ENCODE peak calls at places on chromosomes 2 and 18, in seven cellular contexts. One of them, this sample, is unnamed.

GRCh38 chr2:219661197-219661954 is 33.9 kb downstream of the SLC4A3 start:
- DNase-seq in NB4: no peak
- DNase-seq in HFF-Myc: no peak
- DNase-seq in GM23338: no peak
- DNase-seq in osteocyte: no peak
- DNase-seq in BJ: no peak
- DNase-seq in AG09319: no peak
- DNase-seq in this sample: no peak

GRCh38 chr2:9094117-9094516 is 90.6 kb upstream of the MBOAT2 start:
- DNase-seq in NB4: no peak
- DNase-seq in GM23338: no peak
- DNase-seq in HFF-Myc: no peak
- DNase-seq in AG09319: no peak
- DNase-seq in osteocyte: no peak
- DNase-seq in BJ: no peak
- DNase-seq in this sample: no peak

GRCh38 chr2:17401096-17401495 is 117.1 kb downstream of the RAD51AP2 start:
- DNase-seq in AG09319: no peak
- DNase-seq in NB4: no peak
- DNase-seq in BJ: no peak
- DNase-seq in GM23338: no peak
- DNase-seq in HFF-Myc: no peak
- DNase-seq in osteocyte: no peak
- DNase-seq in this sample: no peak

GRCh38 chr2:71944183-71944550 is 203.5 kb downstream of the CYP26B1 start:
- DNase-seq in HFF-Myc: no peak
- DNase-seq in AG09319: no peak
- DNase-seq in GM23338: no peak
- DNase-seq in osteocyte: peak
- DNase-seq in BJ: no peak
- DNase-seq in NB4: no peak
- DNase-seq in this sample: no peak

GRCh38 chr2:195612515-195613495 is 44.2 kb upstream of the SLC39A10 start:
- DNase-seq in GM23338: peak
- DNase-seq in AG09319: no peak
- DNase-seq in NB4: no peak
- DNase-seq in osteocyte: no peak
- DNase-seq in BJ: peak
- DNase-seq in HFF-Myc: peak
- DNase-seq in this sample: no peak

GRCh38 chr2:30631051-30631671 is 176.1 kb downstream of the CAPN13 start:
- DNase-seq in osteocyte: no peak
- DNase-seq in HFF-Myc: no peak
- DNase-seq in GM23338: no peak
- DNase-seq in NB4: peak
- DNase-seq in BJ: no peak
- DNase-seq in AG09319: no peak
- DNase-seq in this sample: no peak

GRCh38 chr2:202610367-202610766 is 24.4 kb upstream of the FAM117B start:
- DNase-seq in HFF-Myc: no peak
- DNase-seq in BJ: no peak
- DNase-seq in GM23338: no peak
- DNase-seq in osteocyte: no peak
- DNase-seq in NB4: no peak
- DNase-seq in AG09319: no peak
- DNase-seq in this sample: no peak

GRCh38 chr2:29106980-29107388 is 8.2 kb upstream of the CLIP4 start:
- DNase-seq in AG09319: peak
- DNase-seq in osteocyte: no peak
- DNase-seq in GM23338: no peak
- DNase-seq in HFF-Myc: no peak
- DNase-seq in NB4: no peak
- DNase-seq in BJ: no peak
- DNase-seq in this sample: no peak

GRCh38 chr2:134304726-134305509 is 51.0 kb downstream of the MGAT5 start:
- DNase-seq in HFF-Myc: no peak
- DNase-seq in AG09319: no peak
- DNase-seq in BJ: no peak
- DNase-seq in GM23338: no peak
- DNase-seq in NB4: no peak
- DNase-seq in osteocyte: no peak
- DNase-seq in this sample: no peak

GRCh38 chr18:43846302-43846701 is 569.0 kb upstream of the SYT4 start:
- DNase-seq in GM23338: peak
- DNase-seq in osteocyte: no peak
- DNase-seq in HFF-Myc: no peak
- DNase-seq in AG09319: no peak
- DNase-seq in BJ: no peak
- DNase-seq in NB4: no peak
- DNase-seq in this sample: no peak

GRCh38 chr2:98438190-98439133 is 6.2 kb upstream of the INPP4A start:
- DNase-seq in osteocyte: no peak
- DNase-seq in GM23338: no peak
- DNase-seq in AG09319: no peak
- DNase-seq in HFF-Myc: no peak
- DNase-seq in NB4: no peak
- DNase-seq in BJ: no peak
- DNase-seq in this sample: no peak

GRCh38 chr2:19138264-19138825 is 220.1 kb downstream of the OSR1 start:
- DNase-seq in osteocyte: no peak
- DNase-seq in HFF-Myc: no peak
- DNase-seq in GM23338: peak
- DNase-seq in AG09319: no peak
- DNase-seq in NB4: no peak
- DNase-seq in BJ: no peak
- DNase-seq in this sample: no peak

GRCh38 chr2:185628985-185629384 is 109.6 kb upstream of the FSIP2 start:
- DNase-seq in osteocyte: no peak
- DNase-seq in NB4: peak
- DNase-seq in GM23338: peak
- DNase-seq in BJ: no peak
- DNase-seq in HFF-Myc: no peak
- DNase-seq in AG09319: no peak
- DNase-seq in this sample: no peak

GRCh38 chr18:73318732-73319479 is 451.1 kb upstream of the NETO1 start:
- DNase-seq in osteocyte: no peak
- DNase-seq in BJ: no peak
- DNase-seq in NB4: no peak
- DNase-seq in HFF-Myc: no peak
- DNase-seq in GM23338: no peak
- DNase-seq in AG09319: no peak
- DNase-seq in this sample: no peak

GRCh38 chr2:24971300-24971549 is 530 bp downstream of the DNAJC27 start:
- DNase-seq in BJ: no peak
- DNase-seq in AG09319: no peak
- DNase-seq in GM23338: no peak
- DNase-seq in osteocyte: no peak
- DNase-seq in NB4: peak
- DNase-seq in HFF-Myc: no peak
- DNase-seq in this sample: no peak

GRCh38 chr2:231068525-231069222 is 12.0 kb downstream of the PSMD1 start:
- DNase-seq in BJ: no peak
- DNase-seq in osteocyte: no peak
- DNase-seq in GM23338: no peak
- DNase-seq in HFF-Myc: no peak
- DNase-seq in AG09319: no peak
- DNase-seq in NB4: peak
- DNase-seq in this sample: no peak

GRCh38 chr2:44291281-44292248 is 16.3 kb downstream of the SLC3A1 start:
- DNase-seq in NB4: peak
- DNase-seq in osteocyte: no peak
- DNase-seq in AG09319: peak
- DNase-seq in GM23338: peak
- DNase-seq in HFF-Myc: peak
- DNase-seq in BJ: peak
- DNase-seq in this sample: no peak

GRCh38 chr2:44297431-44297830 is 22.2 kb downstream of the SLC3A1 start:
- DNase-seq in BJ: no peak
- DNase-seq in HFF-Myc: no peak
- DNase-seq in GM23338: no peak
- DNase-seq in AG09319: no peak
- DNase-seq in osteocyte: no peak
- DNase-seq in NB4: no peak
- DNase-seq in this sample: no peak

GRCh38 chr2:44296653-44297052 is 21.4 kb downstream of the SLC3A1 start:
- DNase-seq in AG09319: no peak
- DNase-seq in GM23338: no peak
- DNase-seq in NB4: no peak
- DNase-seq in BJ: no peak
- DNase-seq in HFF-Myc: no peak
- DNase-seq in osteocyte: no peak
- DNase-seq in this sample: no peak

GRCh38 chr2:44295113-44295512 is 19.8 kb downstream of the SLC3A1 start:
- DNase-seq in BJ: no peak
- DNase-seq in AG09319: no peak
- DNase-seq in GM23338: no peak
- DNase-seq in osteocyte: no peak
- DNase-seq in NB4: no peak
- DNase-seq in HFF-Myc: no peak
- DNase-seq in this sample: no peak

GRCh38 chr2:44295636-44296359 is 20.5 kb downstream of the SLC3A1 start:
- DNase-seq in GM23338: peak
- DNase-seq in BJ: no peak
- DNase-seq in osteocyte: no peak
- DNase-seq in AG09319: no peak
- DNase-seq in HFF-Myc: no peak
- DNase-seq in NB4: peak
- DNase-seq in this sample: no peak
- TF ChIP-seq CTCF in GM23338: peak
- TF ChIP-seq CTCF in BJ: no peak
- TF ChIP-seq CTCF in osteocyte: peak
- TF ChIP-seq CTCF in AG09319: peak
- TF ChIP-seq CTCF in HFF-Myc: peak
- TF ChIP-seq CTCF in NB4: peak
- TF ChIP-seq CTCF in this sample: no peak

GRCh38 chr2:383173-383572 is 95.3 kb upstream of the ALKAL2 start:
- DNase-seq in HFF-Myc: no peak
- DNase-seq in AG09319: no peak
- DNase-seq in GM23338: peak
- DNase-seq in osteocyte: peak
- DNase-seq in NB4: no peak
- DNase-seq in BJ: no peak
- DNase-seq in this sample: no peak
- TF ChIP-seq CTCF in HFF-Myc: no peak
- TF ChIP-seq CTCF in AG09319: no peak
- TF ChIP-seq CTCF in GM23338: no peak
- TF ChIP-seq CTCF in osteocyte: no peak
- TF ChIP-seq CTCF in NB4: no peak
- TF ChIP-seq CTCF in BJ: no peak
- TF ChIP-seq CTCF in this sample: no peak

DNA sequence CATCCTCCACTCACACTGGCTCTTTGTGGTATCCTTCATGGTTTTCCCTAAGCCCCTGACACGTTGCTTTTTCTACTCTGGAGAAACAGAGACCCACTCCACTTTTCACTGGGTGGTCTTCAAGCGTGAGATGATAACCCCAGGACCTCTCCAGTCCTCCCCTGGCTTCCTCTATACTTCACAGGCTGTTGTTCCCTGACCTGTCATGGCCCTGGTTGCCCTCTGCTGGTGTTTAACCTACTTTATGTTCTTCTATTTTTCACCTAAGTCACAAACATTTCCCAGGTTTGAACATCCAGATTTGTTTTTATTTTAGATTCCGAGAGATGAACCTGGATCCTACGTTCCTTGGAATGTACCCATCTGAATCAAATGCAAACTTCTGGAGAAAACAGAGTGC is 84.5 kb downstream of the AOX1 start:
- DNase-seq in NB4: no peak
- DNase-seq in AG09319: no peak
- DNase-seq in osteocyte: no peak
- DNase-seq in GM23338: peak
- DNase-seq in HFF-Myc: no peak
- DNase-seq in BJ: no peak
- DNase-seq in this sample: no peak
- TF ChIP-seq CTCF in NB4: no peak
- TF ChIP-seq CTCF in AG09319: no peak
- TF ChIP-seq CTCF in osteocyte: no peak
- TF ChIP-seq CTCF in GM23338: peak
- TF ChIP-seq CTCF in HFF-Myc: no peak
- TF ChIP-seq CTCF in BJ: no peak
- TF ChIP-seq CTCF in this sample: no peak

GRCh38 chr2:46657042-46657504 is 177.7 kb downstream of the TMEM247 start:
- DNase-seq in BJ: no peak
- DNase-seq in osteocyte: no peak
- DNase-seq in HFF-Myc: no peak
- DNase-seq in AG09319: no peak
- DNase-seq in NB4: peak
- DNase-seq in GM23338: peak
- DNase-seq in this sample: no peak
- TF ChIP-seq CTCF in BJ: peak
- TF ChIP-seq CTCF in osteocyte: peak
- TF ChIP-seq CTCF in HFF-Myc: peak
- TF ChIP-seq CTCF in AG09319: peak
- TF ChIP-seq CTCF in NB4: peak
- TF ChIP-seq CTCF in GM23338: peak
- TF ChIP-seq CTCF in this sample: no peak

DNA sequence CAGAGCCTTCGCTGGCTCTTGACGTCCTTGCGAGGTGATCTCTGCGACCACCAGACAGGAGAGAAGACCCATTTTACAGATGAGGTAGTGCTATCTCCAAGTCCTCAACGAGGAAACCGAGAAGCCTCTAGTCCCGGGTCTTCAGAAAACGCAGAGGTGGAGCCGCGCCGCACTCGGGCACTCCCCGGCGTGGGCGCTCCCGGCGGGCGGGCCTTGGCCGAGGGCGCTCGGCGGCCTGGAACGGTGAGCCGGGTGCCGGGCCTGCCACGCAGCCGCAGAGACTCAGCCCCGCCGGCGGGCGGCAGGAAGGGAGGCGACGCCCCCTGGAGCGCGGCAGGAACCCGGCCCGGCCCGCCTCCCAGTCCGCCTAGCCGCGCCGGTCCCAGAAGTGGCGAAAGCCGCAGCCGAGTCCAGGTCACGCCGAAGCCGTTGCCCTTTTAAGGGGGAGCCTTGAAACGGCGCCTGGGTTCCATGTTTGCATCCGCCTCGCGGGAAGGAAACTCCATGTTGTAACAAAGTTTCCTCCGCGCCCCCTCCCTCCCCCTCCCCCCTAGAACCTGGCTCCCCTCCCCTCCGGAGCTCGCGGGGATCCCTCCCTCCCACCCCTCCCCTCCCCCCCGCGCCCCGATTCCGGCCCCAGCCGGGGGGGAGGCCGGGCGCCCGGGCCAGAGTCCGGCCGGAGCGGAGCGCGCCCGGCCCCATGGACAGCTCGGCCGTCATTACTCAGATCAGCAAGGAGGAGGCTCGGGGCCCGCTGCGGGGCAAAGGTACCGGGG is at the start of gene CTDSP1:
- DNase-seq in AG09319: peak
- DNase-seq in NB4: peak
- DNase-seq in HFF-Myc: peak
- DNase-seq in BJ: peak
- DNase-seq in GM23338: peak
- DNase-seq in osteocyte: peak
- DNase-seq in this sample: peak
- TF ChIP-seq CTCF in AG09319: no peak
- TF ChIP-seq CTCF in NB4: no peak
- TF ChIP-seq CTCF in HFF-Myc: no peak
- TF ChIP-seq CTCF in BJ: no peak
- TF ChIP-seq CTCF in GM23338: peak
- TF ChIP-seq CTCF in osteocyte: peak
- TF ChIP-seq CTCF in this sample: no peak

GRCh38 chr2:34261701-34262100 is 662.6 kb upstream of the FAM98A start:
- DNase-seq in HFF-Myc: no peak
- DNase-seq in osteocyte: no peak
- DNase-seq in GM23338: peak
- DNase-seq in AG09319: no peak
- DNase-seq in BJ: no peak
- DNase-seq in NB4: peak
- DNase-seq in this sample: no peak
- TF ChIP-seq CTCF in HFF-Myc: no peak
- TF ChIP-seq CTCF in osteocyte: no peak
- TF ChIP-seq CTCF in GM23338: peak
- TF ChIP-seq CTCF in AG09319: no peak
- TF ChIP-seq CTCF in BJ: no peak
- TF ChIP-seq CTCF in NB4: no peak
- TF ChIP-seq CTCF in this sample: no peak

This sample was measured in activated B cell treated with CpG ODN at 0.5 μM for 24 hours.